ENCODE peak calls at places on chromosome 14, in six cellular contexts. R, Z, D, L, S and V are unnamed samples.

GRCh38 chr14:104353221-104353920 is 215.0 kb downstream of the KIF26A start:
- DNase-seq in R (no peak), Z (no peak), D (no peak), L (no peak), S (no peak), V (no peak)

GRCh38 chr14:61152851-61153364 is 128.2 kb downstream of the TMEM30B start:
- DNase-seq in R (no peak), Z (peak; percentile 62), D (no peak), L (no peak), S (no peak), V (no peak)

GRCh38 chr14:92160619-92161018 is 38.9 kb downstream of the CPSF2 start:
- DNase-seq in R (no peak), Z (peak; percentile 93), D (peak; percentile 84), L (no peak), S (no peak), V (no peak)

GRCh38 chr14:35347323-35348043 is 55.3 kb downstream of the PSMA6 start:
- DNase-seq in R (peak; percentile 51), Z (no peak), D (no peak), L (no peak), S (peak; percentile 69), V (no peak)

GRCh38 chr14:59117754-59118153 is 70.7 kb upstream of the DAAM1 start:
- DNase-seq in R (no peak), Z (no peak), D (no peak), L (no peak), S (no peak), V (no peak)

GRCh38 chr14:36946872-36947271 is 225.5 kb downstream of the SLC25A21 start:
- DNase-seq in R (no peak), Z (no peak), D (no peak), L (no peak), S (no peak), V (no peak)

GRCh38 chr14:27557445-27557844 is 959.6 kb upstream of the NOVA1 start:
- DNase-seq in R (no peak), Z (no peak), D (no peak), L (no peak), S (no peak), V (no peak)

GRCh38 chr14:50351016-50351415 is 38.9 kb downstream of the DMAC2L start:
- DNase-seq in R (no peak), Z (peak; percentile 42), D (no peak), L (no peak), S (no peak), V (no peak)

GRCh38 chr14:68879321-68879781 is 86.5 kb upstream of the ZFP36L1 start:
- DNase-seq in R (no peak), Z (no peak), D (no peak), L (no peak), S (no peak), V (no peak)

GRCh38 chr14:49861581-49861922 is 9.0 kb upstream of the NEMF start:
- DNase-seq in R (peak; percentile 72), Z (peak; percentile 86), D (peak; percentile 68), L (no peak), S (peak; percentile 56), V (peak; percentile 70)